ENCODE peak calls at places on chromosomes 7 and 10, in five cellular contexts. H is activated naive CD8-positive, alpha-beta T cell treated with anti-CD3 and anti-CD28 coated beads, Interleukin-2, amount 50 U/mL, for 24 hours; U is effector memory CD8-positive, alpha-beta T cell; A is AG04449; F is Karpas-422. O is an unnamed sample.

GRCh38 chr7:79227035-79227434 is 226.4 kb downstream of the MAGI2 start:
- DNase-seq in A (peak), F (no peak), U (no peak), H (no peak), O (no peak)

GRCh38 chr7:2982401-2982800 is 61.3 kb downstream of the CARD11 start:
- DNase-seq in A (no peak), F (no peak), U (no peak), H (no peak), O (no peak)

GRCh38 chr7:29811597-29811996 is 5.3 kb downstream of the WIPF3 start:
- DNase-seq in A (no peak), U (no peak), F (no peak), H (no peak), O (no peak)

GRCh38 chr7:4958477-4959301 is at the start of gene MMD2:
- DNase-seq in F (no peak), U (no peak), A (no peak), H (no peak), O (no peak)

GRCh38 chr10:97820305-97820704 is 29.3 kb upstream of the GOLGA7B start:
- DNase-seq in U (no peak), H (no peak), F (no peak), A (no peak), O (no peak)

GRCh38 chr10:94251568-94251967 is 111.2 kb downstream of the NOC3L start:
- DNase-seq in A (no peak), F (no peak), U (no peak), H (no peak), O (no peak)

GRCh38 chr10:122062831-122063674 is 74.1 kb downstream of the TACC2 start:
- DNase-seq in F (no peak), H (no peak), U (no peak), A (no peak), O (no peak)

GRCh38 chr7:146090023-146090645 is 26.5 kb upstream of the CNTNAP2 start:
- DNase-seq in U (no peak), A (no peak), H (no peak), F (peak), O (no peak)

GRCh38 chr10:110496553-110497437 is 912 bp upstream of the DUSP5 start:
- DNase-seq in A (no peak), F (no peak), H (no peak), U (no peak), O (no peak)

GRCh38 chr7:22231806-22232205 is 125.1 kb downstream of the RAPGEF5 start:
- DNase-seq in F (no peak), A (no peak), H (no peak), U (no peak), O (no peak)

GRCh38 chr7:15554081-15554480 is 7.7 kb downstream of the AGMO start:
- DNase-seq in F (no peak), A (no peak), H (no peak), U (no peak), O (no peak)

GRCh38 chr7:39184387-39184786 is 206.7 kb downstream of the POU6F2 start:
- DNase-seq in H (no peak), A (no peak), U (no peak), F (no peak), O (no peak)

GRCh38 chr10:93820434-93820833 is 62.7 kb downstream of the LGI1 start:
- DNase-seq in F (no peak), H (no peak), A (no peak), U (no peak), O (no peak)

GRCh38 chr7:79272066-79272669 is 181.3 kb downstream of the MAGI2 start:
- DNase-seq in F (peak), U (no peak), H (no peak), A (no peak), O (no peak)